ENCODE peak calls at places on chromosomes 11 and 22, in seven cellular contexts. U is cardiac muscle cell; J is lower lobe of right lung; X is upper lobe of right lung; W is CD8-positive, alpha-beta memory T cell; I is thoracic aorta; A is heart left ventricle. E is an unnamed sample.

GRCh38 chr22:25750569-25751173 is 8.7 kb downstream of the MYO18B start:
- DNase-seq in U (no peak), A (no peak), X (no peak), W (no peak), J (no peak), I (no peak), E (no peak)

GRCh38 chr22:50145741-50146439 is 24.6 kb upstream of the PANX2 start:
- DNase-seq in I (no peak), X (no peak), J (no peak), A (no peak), U (no peak), W (no peak), E (no peak)

GRCh38 chr11:11265994-11266606 is 87.0 kb downstream of the CSNK2A3 start:
- DNase-seq in U (peak), X (peak), I (no peak), W (peak), A (no peak), J (peak), E (peak)

GRCh38 chr11:2522636-2523255 is 77.9 kb downstream of the KCNQ1 start:
- DNase-seq in W (no peak), U (no peak), J (peak), I (no peak), A (peak), X (no peak), E (no peak)

GRCh38 chr11:124746621-124747243 is 5.3 kb downstream of the VSIG2 start:
- DNase-seq in A (peak), J (peak), X (peak), U (peak), W (peak), I (no peak), E (no peak)

GRCh38 chr11:102046841-102047240 is 396 bp upstream of the CFAP300 start:
- DNase-seq in J (no peak), A (no peak), I (no peak), W (no peak), X (no peak), U (no peak), E (no peak)

GRCh38 chr11:32437406-32438345 is 2.3 kb upstream of the WT1 start:
- DNase-seq in U (no peak), J (no peak), A (no peak), X (no peak), W (no peak), I (no peak), E (no peak)

GRCh38 chr11:115916596-115916995 is 412.4 kb upstream of the CADM1 start:
- DNase-seq in W (no peak), J (no peak), A (no peak), I (no peak), X (peak), U (no peak), E (no peak)

GRCh38 chr11:91997178-91997577 is 227.4 kb upstream of the FAT3 start:
- DNase-seq in X (no peak), W (no peak), J (no peak), I (no peak), U (no peak), A (no peak), E (no peak)

DNA sequence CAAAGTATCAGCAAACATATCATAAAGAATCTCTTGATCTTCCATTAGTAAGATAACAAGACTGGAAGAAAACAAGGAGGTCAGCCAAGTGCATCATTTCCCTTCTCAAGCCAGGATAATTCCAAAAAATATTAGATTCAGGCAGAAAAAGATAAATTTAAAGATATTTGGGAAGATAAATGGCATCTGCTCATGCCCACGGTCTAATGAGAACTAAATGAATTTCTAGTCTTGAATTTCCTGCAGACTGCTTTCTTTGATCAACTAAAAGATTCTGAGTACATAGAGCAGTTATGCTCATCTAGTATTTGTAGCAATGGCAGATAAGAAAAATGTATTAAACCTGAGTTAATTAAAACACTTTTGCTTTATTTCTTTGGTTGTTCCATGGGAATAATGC is 31.1 kb downstream of the DDI1 start:
- DNase-seq in J (no peak), W (no peak), U (no peak), I (no peak), X (no peak), A (no peak), E (no peak)
- H3K27ac ChIP-seq in J (no peak), W (no peak), U (no peak), I (no peak), X (no peak), A (no peak), E (no peak)

GRCh38 chr11:6356503-6356902 is 33.8 kb upstream of the SMPD1 start:
- DNase-seq in U (no peak), I (no peak), W (no peak), J (no peak), X (no peak), A (no peak), E (no peak)
- H3K27ac ChIP-seq in U (no peak), I (peak), W (no peak), J (no peak), X (no peak), A (no peak), E (no peak)

GRCh38 chr22:46060292-46061123 is 83.5 kb upstream of the WNT7B start:
- DNase-seq in A (no peak), X (no peak), J (peak), U (no peak), W (no peak), I (no peak), E (no peak)
- H3K27ac ChIP-seq in A (peak), X (peak), J (peak), U (no peak), W (no peak), I (peak), E (peak)

DNA sequence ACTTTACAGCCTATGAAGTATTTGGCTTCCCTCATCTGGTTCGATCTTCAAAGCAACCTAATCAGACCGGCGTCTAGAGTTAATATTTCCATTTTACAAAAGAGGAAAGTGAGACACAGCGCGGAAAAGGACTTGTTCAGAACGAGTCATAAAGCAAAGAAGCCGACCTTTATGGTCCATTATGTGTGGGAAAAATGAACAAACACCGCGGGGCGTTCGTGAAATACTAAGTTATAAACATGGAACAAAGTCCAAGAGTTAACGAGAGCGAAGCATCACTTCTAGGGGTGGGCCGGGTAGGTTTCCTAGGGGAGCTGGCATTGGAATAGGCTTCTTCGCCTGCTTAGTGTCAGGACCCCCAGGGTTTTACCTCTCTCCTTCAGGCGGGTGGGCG is 586 bp downstream of the DUSP18 start:
- DNase-seq in J (no peak), U (peak), X (no peak), A (no peak), I (no peak), W (no peak), E (no peak)
- H3K27ac ChIP-seq in J (peak), U (no peak), X (peak), A (peak), I (no peak), W (peak), E (peak)

GRCh38 chr11:27218498-27219038 is 144.4 kb downstream of the CCDC34 start:
- DNase-seq in U (peak), W (no peak), J (no peak), X (no peak), A (no peak), I (no peak), E (no peak)
- H3K27ac ChIP-seq in U (no peak), W (no peak), J (no peak), X (no peak), A (peak), I (no peak), E (no peak)

GRCh38 chr11:587978-588380 is 11.7 kb downstream of the PHRF1 start:
- DNase-seq in W (peak), X (peak), J (peak), U (peak), A (no peak), I (no peak), E (no peak)
- H3K27ac ChIP-seq in W (peak), X (peak), J (peak), U (no peak), A (no peak), I (peak), E (no peak)